ENCODE peak calls at places on chromosomes 2 and 18, in eight cellular contexts. T, D, U, X, H, K, Y and Z are unnamed samples. For H3K36me3, the result is how much of the 10 kb centered on the place peaks cover.

GRCh38 chr18:8643479-8643878 is 34.2 kb downstream of the RAB12 start:
- DNase-seq in T (no peak), D (no peak), U (no peak), X (no peak), H (no peak), K (no peak), Y (no peak), Z (no peak)

GRCh38 chr2:165539985-165540384 is 70.5 kb downstream of the CSRNP3 start:
- DNase-seq in T (no peak), D (no peak), U (no peak), X (no peak), H (no peak), K (no peak), Y (no peak), Z (no peak)

GRCh38 chr18:41532344-41533086 is 422.5 kb upstream of the PIK3C3 start:
- DNase-seq in T (no peak), D (peak), U (peak), X (no peak), H (no peak), K (no peak), Y (no peak), Z (no peak)

GRCh38 chr18:10398571-10398970 is 55.9 kb upstream of the APCDD1 start:
- DNase-seq in T (no peak), D (no peak), U (no peak), X (no peak), H (no peak), K (no peak), Y (no peak), Z (no peak)

GRCh38 chr2:55231546-55232083 is 478 bp downstream of the CLHC1 start:
- DNase-seq in T (no peak), D (peak), U (no peak), X (no peak), H (no peak), K (no peak), Y (no peak), Z (no peak)

GRCh38 chr2:169768262-169768995 is 30.2 kb upstream of the SSB start:
- DNase-seq in T (no peak), D (no peak), U (no peak), X (no peak), H (peak), K (no peak), Y (peak), Z (no peak)

GRCh38 chr2:40371525-40372277 is 80.2 kb downstream of the SLC8A1 start:
- DNase-seq in T (no peak), D (peak), U (peak), X (peak), H (no peak), K (peak), Y (peak), Z (no peak)

GRCh38 chr2:240322231-240322955 is 113.1 kb upstream of the GPC1 start:
- DNase-seq in T (no peak), D (peak), U (no peak), X (no peak), H (no peak), K (no peak), Y (no peak), Z (no peak)

GRCh38 chr2:156663757-156664409 is 227.7 kb downstream of the GPD2 start:
- DNase-seq in T (no peak), D (no peak), U (no peak), X (no peak), H (no peak), K (no peak), Y (no peak), Z (peak)

GRCh38 chr18:48020337-48021250 is 90.1 kb upstream of the SMAD2 start:
- DNase-seq in T (no peak), D (no peak), U (no peak), X (no peak), H (peak), K (no peak), Y (no peak), Z (no peak)

GRCh38 chr2:10009811-10010781 is 33.3 kb upstream of the KLF11 start:
- DNase-seq in T (no peak), D (peak), U (peak), X (peak), H (peak), K (no peak), Y (peak), Z (no peak)

GRCh38 chr2:54611830-54612545 is 111.5 kb upstream of the EML6 start:
- DNase-seq in T (no peak), D (no peak), U (no peak), X (no peak), H (no peak), K (no peak), Y (no peak), Z (no peak)

GRCh38 chr18:78713726-78714125 is 265.9 kb upstream of the SALL3 start:
- DNase-seq in T (no peak), D (no peak), U (no peak), X (no peak), H (no peak), K (no peak), Y (no peak), Z (no peak)

GRCh38 chr2:83282851-83283250 is 1176.2 kb downstream of the SUCLG1 start:
- DNase-seq in T (no peak), D (no peak), U (no peak), X (no peak), H (no peak), K (no peak), Y (no peak), Z (no peak)

GRCh38 chr2:9556121-9556869 is 665 bp upstream of the ADAM17 start:
- DNase-seq in T (no peak), D (peak), U (peak), X (no peak), H (no peak), K (no peak), Y (no peak), Z (peak)

GRCh38 chr18:8747440-8747937 is 42.1 kb downstream of the MTCL1 start:
- DNase-seq in T (no peak), D (peak), U (peak), X (no peak), H (no peak), K (no peak), Y (no peak), Z (no peak)

GRCh38 chr2:171034315-171034714 is 105.3 kb downstream of the GORASP2 start:
- DNase-seq in T (no peak), D (peak), U (peak), X (no peak), H (no peak), K (no peak), Y (no peak), Z (no peak)
- H3K36me3 ChIP-seq in T (under half), D (under half), U (under half), X (under half), H (half or more), K (half or more), Y (under half), Z (half or more)

DNA sequence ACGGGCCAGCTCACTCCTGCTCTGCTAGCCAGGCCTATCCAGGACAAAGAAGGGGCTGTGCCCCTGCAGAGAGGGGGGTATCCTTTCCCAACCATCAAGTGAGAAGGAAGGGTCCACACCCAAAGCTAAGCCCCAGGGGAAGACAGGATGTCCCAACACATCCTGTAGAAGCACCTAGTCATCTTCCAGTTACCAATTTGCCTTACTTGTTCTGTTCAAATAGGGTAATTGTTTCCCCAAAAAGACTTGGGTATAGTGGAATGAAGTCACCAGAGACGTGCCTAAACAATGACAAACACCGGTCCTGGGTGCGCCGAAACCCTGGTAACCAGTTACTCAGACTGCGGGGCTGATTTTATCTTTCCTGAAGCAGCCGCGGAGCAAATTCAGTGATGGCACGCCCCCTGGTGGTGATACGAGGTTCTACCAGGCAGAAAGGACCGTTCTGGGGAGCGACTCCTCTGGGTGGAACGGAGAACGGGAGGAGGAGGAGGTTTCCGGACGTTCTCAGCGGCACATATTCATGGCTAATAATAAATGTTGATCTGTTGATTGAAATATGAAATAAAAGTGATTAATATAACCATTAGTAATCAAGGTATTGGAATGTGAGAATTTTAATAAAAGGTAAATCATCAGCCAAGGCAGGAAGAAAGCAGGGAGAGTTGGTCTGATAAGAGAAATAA is 109.3 kb upstream of the STON1 start:
- DNase-seq in T (peak), D (peak), U (peak), X (peak), H (peak), K (peak), Y (peak), Z (peak)
- H3K4me3 ChIP-seq in T (peak), D (no peak), U (peak), X (no peak), H (peak), K (peak), Y (no peak), Z (no peak)

DNA sequence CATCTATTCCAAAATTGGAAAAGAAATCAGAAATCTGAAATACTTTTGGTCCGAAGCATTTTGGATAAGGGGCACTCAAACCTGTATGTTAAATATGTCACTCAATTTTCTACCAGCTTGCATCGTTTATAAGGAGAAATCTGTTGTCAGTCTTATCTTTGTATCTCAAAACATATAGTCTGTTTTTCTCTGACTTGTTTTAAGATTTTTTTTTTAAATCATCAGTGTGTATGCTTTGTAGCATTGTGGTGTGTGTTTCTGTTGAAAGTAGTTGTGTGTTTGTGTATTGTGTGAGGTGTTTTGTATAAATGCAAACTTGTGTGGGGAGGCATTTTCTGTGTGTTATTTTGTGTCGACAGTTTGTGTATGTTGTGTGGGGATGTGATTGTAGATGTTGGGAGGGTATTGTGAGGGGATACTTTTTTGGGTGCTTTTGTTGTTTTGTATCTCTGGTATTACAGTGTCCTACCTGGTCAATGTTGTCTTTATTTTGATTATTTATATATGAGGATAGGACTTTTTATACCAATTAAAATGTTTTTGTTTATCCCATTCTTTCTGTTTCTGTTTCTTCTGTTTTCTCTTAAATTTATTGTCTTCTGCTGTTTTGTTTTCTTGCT is 30.9 kb downstream of the SMCHD1 start:
- DNase-seq in T (no peak), D (no peak), U (no peak), X (no peak), H (no peak), K (no peak), Y (no peak), Z (no peak)
- H3K36me3 ChIP-seq in T (under half), D (under half), U (half or more), X (under half), H (half or more), K (half or more), Y (under half), Z (half or more)

GRCh38 chr2:74440378-74441110 is 1.2 kb downstream of the RTKN start:
- DNase-seq in T (peak), D (peak), U (peak), X (peak), H (peak), K (peak), Y (peak), Z (peak)
- H3K4me3 ChIP-seq in T (peak), D (peak), U (peak), X (peak), H (peak), K (peak), Y (peak), Z (peak)

GRCh38 chr2:15804691-15805090 is 135.7 kb upstream of the MYCN start:
- DNase-seq in T (no peak), D (no peak), U (no peak), X (no peak), H (no peak), K (no peak), Y (no peak), Z (no peak)

GRCh38 chr2:15803987-15804619 is 136.2 kb upstream of the MYCN start:
- DNase-seq in T (no peak), D (no peak), U (no peak), X (no peak), H (no peak), K (no peak), Y (no peak), Z (no peak)

GRCh38 chr2:15802657-15803056 is 137.7 kb upstream of the MYCN start:
- DNase-seq in T (no peak), D (no peak), U (no peak), X (no peak), H (no peak), K (no peak), Y (no peak), Z (no peak)

GRCh38 chr2:15801904-15802303 is 138.4 kb upstream of the MYCN start:
- DNase-seq in T (no peak), D (no peak), U (no peak), X (no peak), H (no peak), K (no peak), Y (no peak), Z (no peak)

DNA sequence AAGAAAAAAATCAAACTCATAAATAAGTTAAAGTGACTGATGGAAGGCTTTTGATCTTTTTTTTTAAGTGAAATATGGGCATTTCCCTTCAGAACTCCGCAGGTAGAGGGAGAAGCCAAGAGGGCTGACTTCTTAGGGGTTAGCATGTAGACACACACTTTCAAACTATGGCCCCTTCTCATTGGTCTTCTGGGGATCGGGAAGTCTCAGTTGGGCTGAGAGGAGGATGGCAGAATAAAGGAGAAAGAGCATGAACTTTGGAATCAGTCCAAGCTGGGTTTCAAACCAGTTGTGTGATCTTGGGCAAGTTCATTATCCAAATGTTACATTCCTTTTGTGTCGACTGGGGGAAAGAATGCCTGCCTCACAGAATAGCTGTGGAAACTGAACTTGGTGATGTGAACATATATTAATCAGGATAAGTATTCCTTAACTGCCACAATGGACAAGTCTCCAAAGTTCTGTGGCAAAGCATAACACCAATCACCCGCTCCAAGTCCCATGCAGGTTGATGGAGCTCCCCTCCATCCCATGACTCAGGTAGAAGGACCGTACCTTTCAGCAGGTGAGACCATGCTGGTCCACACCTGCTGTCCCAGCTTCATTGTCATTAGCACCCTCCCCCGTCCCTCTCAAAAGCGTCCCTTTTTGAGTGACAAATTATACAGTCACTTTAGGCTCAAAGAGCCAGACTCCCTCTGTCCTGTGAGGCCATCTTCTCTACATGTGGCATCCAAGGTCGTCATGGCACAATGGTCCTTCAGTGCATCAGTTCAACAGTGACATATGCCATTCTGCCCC is 137.0 kb upstream of the MYCN start:
- DNase-seq in T (no peak), D (no peak), U (no peak), X (no peak), H (no peak), K (no peak), Y (no peak), Z (no peak)
- H3K36me3 ChIP-seq in T (under half), D (under half), U (under half), X (under half), H (under half), K (under half), Y (under half), Z (under half)